ENCODE peak calls at places on chromosomes 7 and 10, in five cellular contexts. X, E, U, J and I are unnamed samples.

GRCh38 chr7:106418094-106418493 is 133.3 kb upstream of the NAMPT start:
- DNase-seq in X (no peak), E (no peak), U (no peak), J (peak), I (no peak)

GRCh38 chr7:81211617-81212016 is 292.8 kb upstream of the SEMA3C start:
- DNase-seq in X (no peak), E (no peak), U (no peak), J (no peak), I (no peak)

GRCh38 chr7:5429253-5429856 is 5.7 kb upstream of the TNRC18 start:
- DNase-seq in X (no peak), E (no peak), U (peak), J (no peak), I (no peak)

GRCh38 chr10:69315100-69315542 is 36.8 kb downstream of the HK1 start:
- DNase-seq in X (no peak), E (no peak), U (no peak), J (no peak), I (no peak)

GRCh38 chr7:44705434-44705833 is 43.2 kb upstream of the ZMIZ2 start:
- DNase-seq in X (no peak), E (no peak), U (no peak), J (no peak), I (no peak)

GRCh38 chr10:69994262-69994661 is 58.4 kb upstream of the MACROH2A2 start:
- DNase-seq in X (no peak), E (no peak), U (peak), J (peak), I (peak)

GRCh38 chr10:35848412-35848811 is 206.3 kb upstream of the FZD8 start:
- DNase-seq in X (no peak), E (no peak), U (no peak), J (no peak), I (no peak)

GRCh38 chr7:3294432-3295100 is 6.5 kb upstream of the SDK1 start:
- DNase-seq in X (no peak), E (no peak), U (peak), J (no peak), I (no peak)

GRCh38 chr7:55111007-55111406 is 92.2 kb downstream of the EGFR start:
- DNase-seq in X (no peak), E (no peak), U (no peak), J (no peak), I (no peak)

GRCh38 chr7:140022582-140023211 is 40.1 kb downstream of the PARP12 start:
- DNase-seq in X (no peak), E (no peak), U (no peak), J (no peak), I (no peak)

GRCh38 chr10:7707102-7707501 is 4.0 kb downstream of the ITIH2 start:
- DNase-seq in X (no peak), E (no peak), U (no peak), J (no peak), I (no peak)

GRCh38 chr7:4951903-4952636 is 6.9 kb downstream of the MMD2 start:
- DNase-seq in X (no peak), E (peak), U (peak), J (no peak), I (peak)

GRCh38 chr7:46545790-46546189 is 624.7 kb upstream of the IGFBP3 start:
- DNase-seq in X (no peak), E (no peak), U (peak), J (no peak), I (peak)